ENCODE peak calls at places on chromosomes 5 and 9, in six cellular contexts. L is cardiac fibroblast, U is DMS53, B is EH, C is cardiac septum, H is BE2C. A is an unnamed sample.

GRCh38 chr9:91034521-91034920 is 232.9 kb downstream of the SYK start:
- DNase-seq in B (no peak), U (peak; percentile 30), H (no peak), C (no peak), L (no peak), A (no peak)

GRCh38 chr5:170565077-170565476 is 61.3 kb downstream of the KCNIP1 start:
- DNase-seq in C (no peak), H (no peak), U (no peak), L (no peak), B (no peak), A (peak; percentile 77)

GRCh38 chr5:56094579-56095361 is 100.0 kb upstream of the IL6ST start:
- DNase-seq in L (no peak), U (no peak), B (no peak), H (no peak), C (no peak), A (no peak)

GRCh38 chr5:157366741-157367684 is 93.0 kb upstream of the NIPAL4 start:
- DNase-seq in U (peak; percentile 20), B (peak; percentile 87), H (peak; percentile 65), L (peak; percentile 89), C (no peak), A (peak; percentile 48)

GRCh38 chr5:67289763-67290521 is 93.3 kb upstream of the CD180 start:
- DNase-seq in B (no peak), U (no peak), L (no peak), H (no peak), C (no peak), A (no peak)

GRCh38 chr5:1405121-1405520 is 40.1 kb downstream of the SLC6A3 start:
- DNase-seq in U (no peak), H (no peak), B (no peak), C (peak; percentile 61), L (no peak), A (no peak)

GRCh38 chr9:33480094-33480493 is 6.4 kb upstream of the NOL6 start:
- DNase-seq in L (no peak), C (no peak), B (peak; percentile 22), U (no peak), H (no peak), A (no peak)

GRCh38 chr5:66840527-66841013 is 244.4 kb downstream of the MAST4 start:
- DNase-seq in H (no peak), U (peak; percentile 14), B (no peak), C (no peak), L (peak; percentile 38), A (no peak)

GRCh38 chr9:114389612-114390368 is 2.0 kb upstream of the AKNA start:
- DNase-seq in U (no peak), H (no peak), L (no peak), C (no peak), B (no peak), A (peak; percentile 60)

GRCh38 chr5:176508603-176509002 is 28.6 kb downstream of the RNF44 start:
- DNase-seq in U (no peak), L (peak; percentile 18), C (no peak), B (no peak), H (no peak), A (no peak)

GRCh38 chr5:8848362-8848761 is 697.5 kb downstream of the SEMA5A start:
- DNase-seq in B (no peak), C (no peak), U (no peak), H (no peak), L (no peak), A (peak; percentile 93)

GRCh38 chr5:145945620-145946111 is 9.3 kb downstream of the SH3RF2 start:
- DNase-seq in C (no peak), H (no peak), L (no peak), B (peak; percentile 27), U (no peak), A (no peak)

GRCh38 chr5:31317642-31318041 is 124.2 kb downstream of the CDH6 start:
- DNase-seq in L (no peak), H (no peak), C (no peak), U (no peak), B (no peak), A (no peak)

GRCh38 chr9:122812736-122813135 is 12.8 kb downstream of the OR1K1 start:
- DNase-seq in L (no peak), C (no peak), B (no peak), U (no peak), H (no peak), A (no peak)

GRCh38 chr9:136016882-136017812 is 56.0 kb upstream of the UBAC1 start:
- DNase-seq in U (no peak), L (no peak), B (no peak), H (peak; percentile 22), C (peak; percentile 68), A (peak; percentile 16)

GRCh38 chr5:39191216-39191615 is 28.1 kb downstream of the FYB1 start:
- DNase-seq in H (no peak), C (no peak), B (no peak), U (no peak), L (no peak), A (no peak)

GRCh38 chr9:123406016-123406415 is 50.0 kb downstream of the CRB2 start:
- DNase-seq in L (no peak), C (no peak), U (no peak), H (no peak), B (no peak), A (no peak)

GRCh38 chr9:3511537-3511936 is 14.3 kb downstream of the RFX3 start:
- DNase-seq in B (no peak), C (no peak), U (no peak), L (no peak), H (no peak), A (peak; percentile 62)

GRCh38 chr5:6348476-6349000 is 29.8 kb downstream of the MED10 start:
- DNase-seq in C (no peak), B (no peak), H (no peak), U (no peak), L (no peak), A (no peak)

GRCh38 chr5:1107167-1108007 is 4.5 kb downstream of the SLC12A7 start:
- DNase-seq in U (no peak), B (no peak), H (no peak), C (no peak), L (no peak), A (peak; percentile 14)

GRCh38 chr9:84996049-84996448 is 326.5 kb downstream of the NTRK2 start:
- DNase-seq in H (no peak), B (peak; percentile 59), U (no peak), C (no peak), L (no peak), A (peak; percentile 35)

GRCh38 chr9:107727113-107727780 is 237.7 kb upstream of the KLF4 start:
- DNase-seq in L (peak; percentile 45), B (peak; percentile 69), U (no peak), H (no peak), C (no peak), A (no peak)

GRCh38 chr5:1412621-1413020 is 32.6 kb downstream of the SLC6A3 start:
- DNase-seq in L (no peak), U (no peak), B (no peak), C (no peak), H (no peak), A (no peak)

GRCh38 chr9:108759835-108760234 is 96.0 kb downstream of the ACTL7B start:
- DNase-seq in B (no peak), H (no peak), L (no peak), C (no peak), U (peak; percentile 69), A (peak; percentile 77)

GRCh38 chr5:134004626-134005414 is at the start of gene VDAC1:
- DNase-seq in C (peak; percentile 88), B (peak; percentile 92), U (peak; percentile 96), L (peak; percentile 91), H (peak; percentile 87), A (peak; percentile 92)

GRCh38 chr9:72856985-72857631 is 95.7 kb downstream of the ALDH1A1 start:
- DNase-seq in C (no peak), H (no peak), U (peak; percentile 76), B (peak; percentile 73), L (peak; percentile 86), A (peak; percentile 87)

GRCh38 chr5:142816577-142816976 is 46.4 kb downstream of the ARHGAP26 start:
- DNase-seq in L (peak; percentile 47), H (peak; percentile 40), C (peak; percentile 80), B (peak; percentile 80), U (no peak), A (peak; percentile 76)

GRCh38 chr5:137843676-137844284 is 23.9 kb upstream of the MYOT start:
- DNase-seq in B (no peak), L (no peak), H (no peak), C (no peak), U (no peak), A (no peak)

GRCh38 chr5:17743580-17744435 is 109.5 kb downstream of the TAF11L14 start:
- DNase-seq in B (no peak), L (peak; percentile 2), U (no peak), C (no peak), H (no peak), A (no peak)

GRCh38 chr5:157109744-157110143 is 900 bp upstream of the HAVCR2 start:
- DNase-seq in C (no peak), B (no peak), H (no peak), L (no peak), U (no peak), A (no peak)

GRCh38 chr5:73435640-73436534 is 12.7 kb downstream of the FOXD1 start:
- DNase-seq in C (no peak), L (no peak), U (no peak), B (no peak), H (no peak), A (no peak)

GRCh38 chr5:56734066-56734766 is 81.1 kb upstream of the MAP3K1 start:
- DNase-seq in L (peak; percentile 1), U (no peak), B (no peak), H (no peak), C (no peak), A (no peak)

GRCh38 chr9:107874591-107875374 is 385.2 kb upstream of the KLF4 start:
- DNase-seq in U (no peak), B (no peak), H (no peak), L (no peak), C (no peak), A (no peak)

GRCh38 chr5:167442922-167443321 is 848.5 kb upstream of the WWC1 start:
- DNase-seq in L (no peak), U (no peak), C (no peak), H (no peak), B (no peak), A (no peak)

GRCh38 chr9:18566125-18566524 is 92.2 kb downstream of the ADAMTSL1 start:
- DNase-seq in U (peak; percentile 73), L (peak; percentile 86), H (no peak), C (no peak), B (peak; percentile 94), A (no peak)

GRCh38 chr5:137142371-137143243 is 356.5 kb downstream of the SPOCK1 start:
- DNase-seq in U (no peak), C (no peak), L (peak; percentile 90), B (peak; percentile 99), H (no peak), A (peak; percentile 82)

GRCh38 chr9:126793686-126794417 is 11.0 kb upstream of the ZBTB43 start:
- DNase-seq in U (no peak), H (no peak), L (no peak), B (no peak), C (no peak), A (no peak)

GRCh38 chr9:101400120-101400519 is 1.5 kb downstream of the ZNF189 start:
- DNase-seq in B (no peak), H (no peak), U (no peak), L (peak; percentile 73), C (no peak), A (peak; percentile 31)

GRCh38 chr5:93385665-93386064 is 195.4 kb downstream of the NR2F1-AS1 start:
- DNase-seq in B (peak; percentile 33), L (peak; percentile 18), H (no peak), C (no peak), U (no peak), A (peak; percentile 86)

A was measured in NCI-H69.